ENCODE peak calls at places on chromosomes 6 and 20, in five cellular contexts. B is HepG2, H is K562, P is H1, C is GM12878. X is an unnamed sample.

GRCh38 chr20:36975085-36975829 is 23.7 kb upstream of the SAMHD1 start:
- DNase-seq in B (no peak), H (no peak), P (no peak), C (no peak), X (no peak)

GRCh38 chr6:151721141-151721540 is 86.3 kb upstream of the ESR1 start:
- DNase-seq in B (no peak), H (no peak), P (no peak), C (no peak), X (no peak)

GRCh38 chr6:31713991-31714684 is 1.0 kb upstream of the LY6G6D start:
- DNase-seq in B (peak), H (no peak), P (no peak), C (no peak), X (peak)

GRCh38 chr6:15346315-15346714 is 100.4 kb downstream of the JARID2 start:
- DNase-seq in B (no peak), H (no peak), P (no peak), C (no peak), X (no peak)

GRCh38 chr6:99838607-99839006 is 155.4 kb downstream of the MCHR2 start:
- DNase-seq in B (no peak), H (no peak), P (no peak), C (no peak), X (peak)

GRCh38 chr6:11093065-11093590 is 506 bp upstream of the SMIM13 start:
- DNase-seq in B (no peak), H (peak), P (no peak), C (no peak), X (no peak)

GRCh38 chr6:40891131-40891530 is 147.9 kb downstream of the UNC5CL start:
- DNase-seq in B (no peak), H (no peak), P (no peak), C (no peak), X (no peak)

GRCh38 chr20:58342104-58342945 is 32.8 kb downstream of the RAB22A start:
- DNase-seq in B (no peak), H (no peak), P (no peak), C (no peak), X (no peak)

GRCh38 chr6:42287756-42288155 is 70.1 kb upstream of the MRPS10 start:
- DNase-seq in B (no peak), H (no peak), P (no peak), C (no peak), X (no peak)

GRCh38 chr20:44019638-44020335 is 105.1 kb downstream of the TOX2 start:
- DNase-seq in B (no peak), H (no peak), P (no peak), C (no peak), X (no peak)

GRCh38 chr6:160995271-160995670 is 3.7 kb downstream of the MAP3K4 start:
- DNase-seq in B (no peak), H (no peak), P (no peak), C (no peak), X (no peak)

GRCh38 chr20:37319120-37319717 is 26.7 kb upstream of the SRC start:
- DNase-seq in B (no peak), H (no peak), P (no peak), C (no peak), X (peak)

GRCh38 chr6:108260126-108260808 is 573 bp downstream of the SNX3 start:
- DNase-seq in B (no peak), H (peak), P (peak), C (peak), X (peak)

GRCh38 chr20:23691675-23692074 is 2.8 kb upstream of the CST4 start:
- DNase-seq in B (no peak), H (no peak), P (no peak), C (no peak), X (no peak)

GRCh38 chr6:31970604-31971271 is 1.2 kb downstream of the DXO start:
- DNase-seq in B (no peak), H (no peak), P (no peak), C (no peak), X (no peak)

GRCh38 chr20:1310506-1311190 is 18.3 kb downstream of the SDCBP2 start:
- DNase-seq in B (no peak), H (no peak), P (no peak), C (no peak), X (no peak)

GRCh38 chr20:13736792-13737191 is 47.9 kb downstream of the ESF1 start:
- DNase-seq in B (no peak), H (no peak), P (no peak), C (no peak), X (no peak)

GRCh38 chr6:27248783-27249182 is 1.3 kb downstream of the PRSS16 start:
- DNase-seq in B (no peak), H (no peak), P (no peak), C (no peak), X (no peak)

GRCh38 chr20:22575087-22575721 is 9.2 kb downstream of the FOXA2 start:
- DNase-seq in B (peak), H (no peak), P (peak), C (no peak), X (no peak)

GRCh38 chr6:142387997-142388815 is 86.4 kb downstream of the ADGRG6 start:
- DNase-seq in B (peak), H (peak), P (no peak), C (no peak), X (peak)

GRCh38 chr6:83193747-83194582 is 808 bp downstream of the RWDD2A start:
- DNase-seq in B (peak), H (peak), P (peak), C (no peak), X (peak)

GRCh38 chr6:16850332-16851022 is 89.2 kb upstream of the ATXN1 start:
- DNase-seq in B (no peak), H (no peak), P (no peak), C (no peak), X (no peak)
- TF ChIP-seq POLR2AphosphoS5 in B (no peak), H (no peak), P (no peak), C (no peak), X (no peak)

DNA sequence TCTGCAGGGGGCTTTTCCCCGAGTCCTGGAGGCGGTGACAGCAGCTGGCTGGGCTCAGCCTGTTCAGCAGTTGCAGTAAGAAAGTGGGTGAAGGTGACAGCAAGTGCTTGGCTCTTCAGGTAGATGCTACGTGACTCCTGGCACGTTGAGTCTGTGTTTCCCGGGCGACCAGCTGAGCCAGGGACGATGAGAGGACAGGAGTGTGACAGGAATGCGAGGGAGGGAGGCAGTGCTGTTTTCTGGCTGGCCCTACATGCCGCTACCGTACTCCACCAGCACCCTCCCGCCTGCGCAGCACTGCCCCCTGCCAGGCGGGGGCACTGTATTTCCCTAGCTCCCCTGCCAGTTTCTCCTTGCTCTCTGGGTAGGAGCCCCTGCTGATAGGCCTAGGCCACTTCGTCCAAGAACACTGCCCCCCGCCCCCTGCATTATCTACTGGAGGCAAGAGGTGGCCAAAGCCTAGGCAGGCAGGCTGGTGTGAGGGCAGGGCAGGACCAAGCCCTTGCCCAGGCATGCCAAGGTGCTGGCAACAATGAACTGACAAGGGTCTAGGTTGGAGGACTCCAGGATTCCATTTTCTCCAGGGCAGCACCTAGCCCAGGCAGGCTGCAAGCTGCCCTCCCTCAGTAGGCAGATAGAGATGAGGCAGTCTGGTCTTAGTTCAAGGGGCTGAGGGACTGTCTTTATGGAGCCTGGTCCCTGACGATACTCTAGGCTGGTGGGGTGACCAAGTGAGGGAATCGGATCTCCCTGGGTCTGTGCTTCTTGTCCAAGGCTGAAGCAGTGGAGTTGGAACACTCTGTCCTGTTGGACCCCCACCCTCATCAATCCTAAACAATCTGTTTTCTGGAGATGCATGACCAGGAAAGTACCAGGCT is 19.2 kb downstream of the MRPS18A start:
- DNase-seq in B (peak), H (peak), P (peak), C (peak), X (peak)
- TF ChIP-seq CREB1 in B (no peak), H (no peak), P (no peak), C (no peak), X (peak)

GRCh38 chr6:134318396-134319281 is 727 bp upstream of the SGK1 start:
- DNase-seq in B (no peak), H (no peak), P (no peak), C (no peak), X (no peak)

GRCh38 chr6:134315974-134316391 is 1.9 kb downstream of the SGK1 start:
- DNase-seq in B (no peak), H (peak), P (no peak), C (no peak), X (peak)

GRCh38 chr6:134315189-134315588 is 2.7 kb downstream of the SGK1 start:
- DNase-seq in B (no peak), H (peak), P (no peak), C (no peak), X (no peak)

GRCh38 chr6:134316733-134317431 is 1.0 kb downstream of the SGK1 start:
- DNase-seq in B (no peak), H (no peak), P (no peak), C (no peak), X (peak)

GRCh38 chr6:134317471-134318131 is at the start of gene SGK1:
- DNase-seq in B (no peak), H (no peak), P (peak), C (no peak), X (peak)
- TF ChIP-seq POLR2AphosphoS5 in B (no peak), H (no peak), P (no peak), C (no peak), X (no peak)

GRCh38 chr20:51653226-51653625 is 110.7 kb upstream of the NFATC2 start:
- DNase-seq in B (peak), H (no peak), P (no peak), C (no peak), X (no peak)
- TF ChIP-seq CREB1 in B (no peak), H (no peak), P (no peak), C (no peak), X (no peak)

GRCh38 chr6:127833336-127833735 is 67.5 kb downstream of the THEMIS start:
- DNase-seq in B (no peak), H (no peak), P (no peak), C (no peak), X (no peak)
- TF ChIP-seq POLR2AphosphoS5 in B (no peak), H (no peak), P (no peak), C (no peak), X (no peak)

GRCh38 chr6:28737750-28738395 is 185.9 kb downstream of the TRIM27 start:
- DNase-seq in B (no peak), H (peak), P (no peak), C (no peak), X (peak)

GRCh38 chr6:28732052-28732451 is 191.7 kb downstream of the TRIM27 start:
- DNase-seq in B (no peak), H (no peak), P (no peak), C (no peak), X (no peak)

GRCh38 chr6:28734443-28734959 is 189.3 kb downstream of the TRIM27 start:
- DNase-seq in B (no peak), H (no peak), P (no peak), C (no peak), X (no peak)

GRCh38 chr6:28738396-28738765 is 185.4 kb downstream of the TRIM27 start:
- DNase-seq in B (no peak), H (peak), P (no peak), C (no peak), X (peak)

DNA sequence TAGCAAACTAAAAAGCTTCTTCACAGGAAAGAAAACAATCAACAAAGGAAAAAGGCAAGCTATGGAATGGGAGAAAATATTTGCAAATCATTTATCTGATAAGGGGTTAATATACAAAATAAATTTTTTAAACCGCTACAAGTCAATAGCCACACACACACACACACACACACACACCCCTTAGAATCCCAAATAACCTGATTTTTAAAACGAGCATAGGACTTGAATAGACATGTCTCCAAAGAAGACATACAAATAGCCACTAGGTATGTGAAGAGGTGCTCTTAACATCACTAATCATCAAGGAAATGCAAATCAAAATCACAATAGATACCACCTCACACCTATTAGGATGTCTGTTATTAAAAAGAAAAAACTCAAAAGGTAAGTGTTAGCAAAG is 187.7 kb downstream of the TRIM27 start:
- DNase-seq in B (no peak), H (no peak), P (no peak), C (no peak), X (no peak)
- TF ChIP-seq CREB1 in B (no peak), H (no peak), P (no peak), C (no peak), X (no peak)

GRCh38 chr6:140462495-140463311 is 1088.3 kb upstream of the CITED2 start:
- DNase-seq in B (no peak), H (no peak), P (no peak), C (no peak), X (peak)
- TF ChIP-seq POLR2AphosphoS5 in B (no peak), H (no peak), P (no peak), C (no peak), X (no peak)

X was measured in GM23338.